ENCODE peak calls at places on chromosomes 4 and X, in five cellular contexts. One of them, this sample, is unnamed.

GRCh38 chr4:2367626-2368025 is 50.8 kb downstream of the ZFYVE28 start:
- DNase-seq in K562: no peak
- DNase-seq in HepG2: no peak
- DNase-seq in GM12878: no peak
- DNase-seq in H1: no peak
- DNase-seq in this sample: no peak

GRCh38 chr4:14513471-14513870 is 488.8 kb upstream of the CPEB2 start:
- DNase-seq in GM12878: no peak
- DNase-seq in H1: no peak
- DNase-seq in K562: no peak
- DNase-seq in HepG2: no peak
- DNase-seq in this sample: no peak

GRCh38 chrX:2526390-2526789 is 25.6 kb upstream of the DHRSX start:
- DNase-seq in H1: no peak
- DNase-seq in HepG2: no peak
- DNase-seq in GM12878: no peak
- DNase-seq in K562: no peak
- DNase-seq in this sample: no peak

GRCh38 chrX:8404958-8405357 is 59.7 kb upstream of the VCX3B start:
- DNase-seq in K562: no peak
- DNase-seq in HepG2: no peak
- DNase-seq in GM12878: no peak
- DNase-seq in H1: no peak
- DNase-seq in this sample: no peak

GRCh38 chr4:89534356-89534755 is 226.8 kb upstream of the GPRIN3 start:
- DNase-seq in HepG2: no peak
- DNase-seq in GM12878: no peak
- DNase-seq in K562: no peak
- DNase-seq in H1: no peak
- DNase-seq in this sample: no peak

GRCh38 chr4:126777649-126778048 is 855.1 kb upstream of the INTU start:
- DNase-seq in H1: no peak
- DNase-seq in GM12878: no peak
- DNase-seq in K562: no peak
- DNase-seq in HepG2: no peak
- DNase-seq in this sample: no peak

GRCh38 chr4:81314196-81314896 is 99.3 kb upstream of the PRKG2 start:
- DNase-seq in H1: no peak
- DNase-seq in GM12878: no peak
- DNase-seq in HepG2: no peak
- DNase-seq in K562: no peak
- DNase-seq in this sample: no peak

GRCh38 chr4:84684361-84684760 is 101.4 kb downstream of the CDS1 start:
- DNase-seq in K562: no peak
- DNase-seq in GM12878: no peak
- DNase-seq in H1: no peak
- DNase-seq in HepG2: no peak
- DNase-seq in this sample: no peak

GRCh38 chrX:44967221-44967620 is 94.2 kb downstream of the KDM6A start:
- DNase-seq in K562: no peak
- DNase-seq in HepG2: no peak
- DNase-seq in H1: no peak
- DNase-seq in GM12878: no peak
- DNase-seq in this sample: no peak

GRCh38 chr4:102631616-102632015 is 129.2 kb downstream of the MANBA start:
- DNase-seq in H1: no peak
- DNase-seq in HepG2: no peak
- DNase-seq in K562: no peak
- DNase-seq in GM12878: no peak
- DNase-seq in this sample: no peak

GRCh38 chrX:9443327-9443726 is 21.5 kb upstream of the TBL1X start:
- DNase-seq in H1: no peak
- DNase-seq in K562: no peak
- DNase-seq in GM12878: no peak
- DNase-seq in HepG2: no peak
- DNase-seq in this sample: no peak

GRCh38 chr4:113368056-113368455 is 318.6 kb downstream of the ANK2 start:
- DNase-seq in K562: no peak
- DNase-seq in GM12878: no peak
- DNase-seq in H1: no peak
- DNase-seq in HepG2: no peak
- DNase-seq in this sample: no peak

GRCh38 chrX:25531096-25531495 is 515.3 kb upstream of the ARX start:
- DNase-seq in GM12878: no peak
- DNase-seq in H1: no peak
- DNase-seq in HepG2: no peak
- DNase-seq in K562: no peak
- DNase-seq in this sample: no peak

GRCh38 chr4:81198151-81198550 is 16.9 kb downstream of the PRKG2 start:
- DNase-seq in GM12878: no peak
- DNase-seq in HepG2: no peak
- DNase-seq in H1: no peak
- DNase-seq in K562: no peak
- DNase-seq in this sample: no peak

GRCh38 chrX:48540015-48540350 is 469 bp downstream of the TBC1D25 start:
- DNase-seq in GM12878: no peak
- DNase-seq in H1: no peak
- DNase-seq in K562: peak
- DNase-seq in HepG2: peak
- DNase-seq in this sample: peak

GRCh38 chrX:39263946-39264483 is 462.8 kb downstream of the MID1IP1 start:
- DNase-seq in HepG2: no peak
- DNase-seq in GM12878: no peak
- DNase-seq in H1: no peak
- DNase-seq in K562: no peak
- DNase-seq in this sample: no peak

GRCh38 chr4:188987011-188987410 is 847.8 kb downstream of the TRIML1 start:
- DNase-seq in H1: no peak
- DNase-seq in HepG2: no peak
- DNase-seq in GM12878: no peak
- DNase-seq in K562: no peak
- DNase-seq in this sample: no peak

GRCh38 chr4:16579866-16580265 is 318.6 kb downstream of the LDB2 start:
- DNase-seq in K562: no peak
- DNase-seq in H1: no peak
- DNase-seq in GM12878: no peak
- DNase-seq in HepG2: no peak
- DNase-seq in this sample: no peak

GRCh38 chr4:156999175-156999517 is 27.5 kb upstream of the PDGFC start:
- DNase-seq in K562: no peak
- DNase-seq in H1: no peak
- DNase-seq in HepG2: peak
- DNase-seq in GM12878: no peak
- DNase-seq in this sample: no peak

GRCh38 chr4:37754410-37755185 is 68.4 kb upstream of the RELL1 start:
- DNase-seq in K562: no peak
- DNase-seq in H1: no peak
- DNase-seq in GM12878: no peak
- DNase-seq in HepG2: no peak
- DNase-seq in this sample: no peak

GRCh38 chr4:13384055-13384454 is 100.1 kb downstream of the RAB28 start:
- DNase-seq in K562: no peak
- DNase-seq in H1: no peak
- DNase-seq in GM12878: no peak
- DNase-seq in HepG2: no peak
- DNase-seq in this sample: no peak

DNA sequence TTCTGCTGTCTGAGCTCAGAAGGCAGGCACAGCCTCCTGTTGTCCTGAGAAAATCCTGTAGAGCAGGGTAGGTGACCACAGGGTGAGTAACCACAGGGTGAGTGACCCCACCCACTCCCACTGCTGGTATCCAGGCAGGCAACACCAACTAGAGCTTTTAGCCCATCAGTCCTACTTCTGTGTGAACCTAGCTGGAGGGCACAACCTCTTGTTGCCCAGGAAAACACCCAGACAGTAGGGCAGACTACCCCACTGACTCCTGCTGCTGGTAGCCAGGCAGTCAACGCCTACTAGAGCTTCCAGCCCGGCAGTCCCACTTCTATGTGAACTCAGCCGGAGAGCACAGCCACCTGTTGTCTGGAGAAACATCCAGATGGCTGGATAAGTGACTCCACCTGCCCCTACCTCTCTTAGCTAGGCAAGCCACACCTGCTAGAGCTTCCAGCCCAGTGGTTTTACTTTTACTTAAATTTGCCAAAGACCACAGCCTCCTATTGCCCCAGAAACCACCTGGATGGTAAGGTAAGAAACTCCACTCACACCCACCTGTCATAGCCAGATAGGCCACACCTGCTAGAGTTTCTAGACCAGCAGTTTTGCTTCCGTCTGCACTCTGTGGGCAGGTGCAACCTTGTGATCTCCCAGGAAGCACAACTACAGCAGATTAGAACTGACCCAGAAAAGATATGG is 371.6 kb downstream of the INPP4B start:
- DNase-seq in H1: no peak
- DNase-seq in HepG2: no peak
- DNase-seq in GM12878: no peak
- DNase-seq in K562: no peak
- DNase-seq in this sample: no peak
- TF ChIP-seq RFX5 in H1: no peak
- TF ChIP-seq RFX5 in HepG2: no peak
- TF ChIP-seq RFX5 in GM12878: no peak
- TF ChIP-seq RFX5 in K562: no peak
- TF ChIP-seq RFX5 in this sample: no peak

GRCh38 chr4:128528177-128528576 is 240.6 kb upstream of the PGRMC2 start:
- DNase-seq in HepG2: no peak
- DNase-seq in K562: no peak
- DNase-seq in GM12878: no peak
- DNase-seq in H1: no peak
- DNase-seq in this sample: no peak

GRCh38 chr4:128527356-128527755 is 239.7 kb upstream of the PGRMC2 start:
- DNase-seq in GM12878: no peak
- DNase-seq in HepG2: no peak
- DNase-seq in H1: no peak
- DNase-seq in K562: no peak
- DNase-seq in this sample: no peak

GRCh38 chr4:128525387-128525786 is 237.8 kb upstream of the PGRMC2 start:
- DNase-seq in H1: no peak
- DNase-seq in HepG2: no peak
- DNase-seq in K562: peak
- DNase-seq in GM12878: no peak
- DNase-seq in this sample: no peak

GRCh38 chr4:128525939-128526630 is 238.5 kb upstream of the PGRMC2 start:
- DNase-seq in HepG2: no peak
- DNase-seq in GM12878: no peak
- DNase-seq in H1: no peak
- DNase-seq in K562: no peak
- DNase-seq in this sample: no peak

GRCh38 chr4:128528793-128529553 is 241.4 kb upstream of the PGRMC2 start:
- DNase-seq in H1: peak
- DNase-seq in K562: no peak
- DNase-seq in GM12878: no peak
- DNase-seq in HepG2: peak
- DNase-seq in this sample: no peak
- TF ChIP-seq GABPA in H1: no peak
- TF ChIP-seq GABPA in K562: no peak
- TF ChIP-seq GABPA in GM12878: no peak
- TF ChIP-seq GABPA in HepG2: no peak
- TF ChIP-seq GABPA in this sample: peak

GRCh38 chrX:13216139-13216538 is 103.7 kb downstream of the ATXN3L start:
- DNase-seq in H1: no peak
- DNase-seq in K562: no peak
- DNase-seq in HepG2: no peak
- DNase-seq in GM12878: no peak
- DNase-seq in this sample: no peak

GRCh38 chrX:13220916-13221315 is 98.9 kb downstream of the ATXN3L start:
- DNase-seq in HepG2: no peak
- DNase-seq in GM12878: no peak
- DNase-seq in K562: no peak
- DNase-seq in H1: no peak
- DNase-seq in this sample: no peak

GRCh38 chrX:13215729-13216128 is 104.1 kb downstream of the ATXN3L start:
- DNase-seq in HepG2: no peak
- DNase-seq in H1: no peak
- DNase-seq in K562: no peak
- DNase-seq in GM12878: no peak
- DNase-seq in this sample: no peak

GRCh38 chrX:13223868-13224555 is 95.8 kb downstream of the ATXN3L start:
- DNase-seq in GM12878: no peak
- DNase-seq in HepG2: peak
- DNase-seq in K562: no peak
- DNase-seq in H1: no peak
- DNase-seq in this sample: no peak

GRCh38 chrX:13219990-13220764 is 99.7 kb downstream of the ATXN3L start:
- DNase-seq in GM12878: no peak
- DNase-seq in HepG2: no peak
- DNase-seq in H1: no peak
- DNase-seq in K562: no peak
- DNase-seq in this sample: no peak
- TF ChIP-seq RFX5 in GM12878: no peak
- TF ChIP-seq RFX5 in HepG2: no peak
- TF ChIP-seq RFX5 in H1: no peak
- TF ChIP-seq RFX5 in K562: no peak
- TF ChIP-seq RFX5 in this sample: no peak

DNA sequence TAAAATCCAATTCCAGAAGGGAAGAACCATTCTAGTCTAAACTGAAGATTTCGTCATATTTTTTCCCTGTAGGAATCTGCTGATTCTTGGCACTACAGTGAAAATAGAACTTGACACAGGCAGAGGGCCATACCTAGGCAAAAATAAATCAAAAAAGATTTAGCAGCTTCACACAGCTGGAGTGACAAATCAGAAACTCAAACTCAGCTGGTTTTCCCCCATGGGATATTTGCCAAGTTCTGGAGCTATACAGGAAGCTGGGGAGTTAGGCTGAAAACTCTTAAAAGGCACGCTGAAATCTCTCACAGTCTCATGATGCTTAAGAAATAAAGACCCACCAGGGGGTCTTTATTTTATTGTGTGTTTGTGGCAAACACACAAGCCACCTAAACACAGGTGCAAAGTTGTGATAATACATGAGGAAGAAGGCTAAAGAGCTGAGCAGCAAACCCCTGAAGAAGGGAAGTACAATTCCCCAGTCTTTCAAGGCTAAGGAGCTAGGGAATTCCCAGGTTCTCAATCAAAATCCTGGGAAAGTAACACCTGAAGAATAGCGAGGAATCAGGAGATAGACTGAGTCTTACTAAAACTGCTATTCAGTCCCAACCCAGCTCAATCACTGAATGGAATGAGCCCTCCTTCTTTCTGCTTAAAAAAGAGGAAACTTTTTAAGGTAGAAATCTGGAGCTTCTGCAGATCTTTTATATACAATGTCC is 32.1 kb upstream of the BEND2 start:
- DNase-seq in H1: no peak
- DNase-seq in GM12878: no peak
- DNase-seq in HepG2: no peak
- DNase-seq in K562: no peak
- DNase-seq in this sample: no peak
- TF ChIP-seq GABPA in H1: no peak
- TF ChIP-seq GABPA in GM12878: no peak
- TF ChIP-seq GABPA in HepG2: no peak
- TF ChIP-seq GABPA in K562: no peak
- TF ChIP-seq GABPA in this sample: no peak

DNA sequence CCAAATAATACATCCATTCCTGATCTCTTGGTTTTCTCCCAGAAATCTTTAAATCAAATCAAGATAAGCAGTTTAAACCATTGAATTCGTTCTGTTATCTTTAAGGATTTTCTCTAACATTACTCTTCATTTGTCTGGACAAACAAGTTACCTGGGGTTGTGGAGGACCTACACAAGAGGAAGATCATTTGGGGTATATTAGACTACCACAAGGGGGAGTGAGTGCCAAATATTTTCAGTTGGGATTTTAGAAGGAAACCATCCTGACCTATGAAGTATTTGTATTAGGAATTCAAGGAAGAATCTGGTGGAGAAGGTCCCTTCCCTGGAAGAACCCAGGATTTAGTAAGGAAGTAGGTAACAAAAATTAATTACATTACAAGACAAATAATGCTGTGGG is 12.0 kb upstream of the DCHS2 start:
- DNase-seq in HepG2: peak
- DNase-seq in GM12878: no peak
- DNase-seq in H1: no peak
- DNase-seq in K562: peak
- DNase-seq in this sample: peak
- TF ChIP-seq RFX5 in HepG2: no peak
- TF ChIP-seq RFX5 in GM12878: no peak
- TF ChIP-seq RFX5 in H1: no peak
- TF ChIP-seq RFX5 in K562: no peak
- TF ChIP-seq RFX5 in this sample: no peak

This sample was measured in SK-N-SH.